ENCODE peak calls at places on chromosomes 7 and 10, in five cellular contexts. X is memory B cell; R is neural crest cell; O is activated T-cell treated with anti-CD3 and anti-CD28 coated beads, Interleukin-2, amount 50 U/mL, for 1 hour; J is right cardiac atrium. W is an unnamed sample.
A peak's percentile ranks its signal among the peaks of the same experiment; 100 is the strongest.

GRCh38 chr10:28722065-28722803 is 44.9 kb downstream of the BAMBI start:
- DNase-seq in O (no peak), R (peak; percentile 21), J (peak; percentile 83), X (no peak), W (no peak)

GRCh38 chr7:137975223-137975622 is 26.7 kb downstream of the CREB3L2 start:
- DNase-seq in X (no peak), J (peak; percentile 74), O (no peak), R (peak; percentile 37), W (no peak)

GRCh38 chr7:38929460-38930171 is 20.6 kb upstream of the VPS41 start:
- DNase-seq in X (no peak), J (no peak), R (no peak), O (no peak), W (no peak)

GRCh38 chr7:25289522-25289921 is 61.2 kb upstream of the NPVF start:
- DNase-seq in X (no peak), J (no peak), R (no peak), O (no peak), W (no peak)

GRCh38 chr7:103524042-103524907 is 78.3 kb upstream of the SLC26A5 start:
- DNase-seq in X (no peak), R (no peak), O (no peak), J (no peak), W (no peak)

GRCh38 chr10:18378766-18379165 is 238.5 kb downstream of the CACNB2 start:
- DNase-seq in R (no peak), J (peak; percentile 51), X (no peak), O (no peak), W (no peak)

GRCh38 chr7:50315739-50316671 is 11.5 kb downstream of the IKZF1 start:
- DNase-seq in R (no peak), O (no peak), J (no peak), X (no peak), W (no peak)

GRCh38 chr7:94272821-94273583 is 121.7 kb upstream of the COL1A2 start:
- DNase-seq in X (no peak), R (no peak), J (no peak), O (no peak), W (no peak)

GRCh38 chr7:78019457-78020130 is 221.0 kb downstream of the PHTF2 start:
- DNase-seq in J (peak; percentile 97), X (peak; percentile 57), O (peak; percentile 55), R (peak; percentile 72), W (peak; percentile 55)

GRCh38 chr7:49731836-49732235 is 41.6 kb upstream of the VWC2 start:
- DNase-seq in X (no peak), J (no peak), R (no peak), O (no peak), W (no peak)

GRCh38 chr7:99618726-99619125 is 2.0 kb downstream of the ZSCAN25 start:
- DNase-seq in J (no peak), X (no peak), O (no peak), R (no peak), W (no peak)

GRCh38 chr7:137967143-137968018 is 34.5 kb downstream of the CREB3L2 start:
- DNase-seq in O (no peak), R (no peak), X (no peak), J (peak; percentile 24), W (no peak)

GRCh38 chr7:28815928-28816373 is 142.2 kb downstream of the TRIL start:
- DNase-seq in X (no peak), R (no peak), J (no peak), O (no peak), W (peak; percentile 23)

GRCh38 chr10:101536800-101537199 is 51.3 kb downstream of the POLL start:
- DNase-seq in R (no peak), J (no peak), O (no peak), X (no peak), W (no peak)

GRCh38 chr7:112202819-112203218 is 3.4 kb downstream of the DOCK4 start:
- DNase-seq in X (peak; percentile 31), J (peak; percentile 64), R (no peak), O (peak; percentile 32), W (no peak)

GRCh38 chr10:50420166-50420565 is 168.8 kb upstream of the ASAH2 start:
- DNase-seq in J (no peak), R (no peak), X (no peak), O (no peak), W (no peak)

GRCh38 chr10:8183241-8183704 is 128.8 kb downstream of the GATA3 start:
- DNase-seq in R (no peak), O (peak; percentile 22), X (no peak), J (no peak), W (no peak)

GRCh38 chr10:121324678-121325213 is 273.5 kb downstream of the FGFR2 start:
- DNase-seq in J (no peak), O (no peak), X (no peak), R (no peak), W (no peak)

GRCh38 chr7:86916277-86916825 is 143.1 kb downstream of the ELAPOR2 start:
- DNase-seq in O (no peak), R (no peak), J (no peak), X (no peak), W (no peak)

GRCh38 chr7:46993396-46993795 is 588.5 kb downstream of the TNS3 start:
- DNase-seq in X (no peak), J (peak; percentile 29), R (no peak), O (no peak), W (no peak)

W was measured in GM18507.